ENCODE peak calls at places on chromosome 5, in four cellular contexts. X is type B pancreatic cell, G is RWPE1, H is A673. Y is an unnamed sample.

GRCh38 chr5:59328801-59329296 is 564.7 kb downstream of the PDE4D start:
- DNase-seq in X (no peak), H (peak), G (no peak), Y (no peak)

GRCh38 chr5:43482490-43483064 is 1.1 kb downstream of the TMEM267 start:
- DNase-seq in G (peak), X (no peak), H (peak), Y (no peak)

GRCh38 chr5:36635721-36636390 is 29.4 kb downstream of the SLC1A3 start:
- DNase-seq in H (no peak), X (no peak), G (peak), Y (no peak)

GRCh38 chr5:81427566-81427965 is 33.6 kb upstream of the ACOT12 start:
- DNase-seq in H (no peak), G (no peak), X (no peak), Y (no peak)

GRCh38 chr5:147303251-147303650 is 68.4 kb downstream of the STK32A start:
- DNase-seq in G (no peak), H (no peak), X (no peak), Y (no peak)

GRCh38 chr5:163964650-163965049 is 459.2 kb downstream of the MAT2B start:
- DNase-seq in G (no peak), H (no peak), X (no peak), Y (no peak)

GRCh38 chr5:83472213-83472507 is 616 bp downstream of the VCAN start:
- DNase-seq in G (no peak), X (no peak), H (no peak), Y (no peak)

GRCh38 chr5:68839019-68839552 is 254.7 kb upstream of the SLC30A5 start:
- DNase-seq in X (no peak), H (no peak), G (no peak), Y (no peak)

GRCh38 chr5:7539571-7539970 is 143.6 kb downstream of the ADCY2 start:
- DNase-seq in X (no peak), H (no peak), G (no peak), Y (no peak)

GRCh38 chr5:78638973-78639669 is 9.5 kb downstream of the LHFPL2 start:
- DNase-seq in X (no peak), G (no peak), H (no peak), Y (no peak)

GRCh38 chr5:35430381-35431162 is 187.1 kb upstream of the SPEF2 start:
- DNase-seq in H (no peak), G (peak), X (no peak), Y (no peak)

GRCh38 chr5:177545487-177546261 is 8.7 kb downstream of the FAM193B start:
- DNase-seq in G (peak), X (no peak), H (peak), Y (no peak)

GRCh38 chr5:72246239-72246580 is 73.8 kb downstream of the MRPS27 start:
- DNase-seq in G (no peak), H (peak), X (no peak), Y (no peak)

GRCh38 chr5:139446956-139447779 is 7.8 kb upstream of the DNAJC18 start:
- DNase-seq in G (no peak), H (no peak), X (no peak), Y (no peak)

GRCh38 chr5:127885176-127885575 is 182.0 kb downstream of the CCDC192 start:
- DNase-seq in G (no peak), H (no peak), X (no peak), Y (no peak)

GRCh38 chr5:43221502-43221901 is 29.5 kb downstream of the NIM1K start:
- DNase-seq in G (no peak), X (no peak), H (no peak), Y (no peak)

GRCh38 chr5:156208271-156208670 is 118.7 kb upstream of the SGCD start:
- DNase-seq in G (no peak), H (no peak), X (no peak), Y (no peak)

GRCh38 chr5:137734962-137735530 is 843 bp downstream of the KLHL3 start:
- DNase-seq in H (no peak), G (no peak), X (no peak), Y (no peak)

GRCh38 chr5:73135429-73136276 is 15.3 kb downstream of the TMEM171 start:
- DNase-seq in H (peak), X (no peak), G (peak), Y (no peak)

GRCh38 chr5:33854733-33855151 is 37.0 kb downstream of the ADAMTS12 start:
- DNase-seq in H (no peak), X (no peak), G (no peak), Y (no peak)

GRCh38 chr5:122385786-122386185 is 73.7 kb downstream of the SNCAIP start:
- DNase-seq in H (no peak), G (no peak), X (no peak), Y (no peak)

GRCh38 chr5:82623094-82623514 is 344.9 kb upstream of the RPS23 start:
- DNase-seq in X (no peak), G (no peak), H (no peak), Y (no peak)

GRCh38 chr5:15904894-15905805 is 274.4 kb downstream of the MARCHF11 start:
- DNase-seq in G (no peak), H (no peak), X (no peak), Y (no peak)

GRCh38 chr5:26023361-26023760 is 1015.0 kb downstream of the CDH9 start:
- DNase-seq in X (no peak), G (no peak), H (no peak), Y (no peak)

GRCh38 chr5:133892306-133892705 is 76.1 kb downstream of the C5orf15 start:
- DNase-seq in G (no peak), X (no peak), H (no peak), Y (no peak)

GRCh38 chr5:132489051-132489770 is 1.4 kb downstream of the IRF1 start:
- DNase-seq in H (no peak), G (no peak), X (peak), Y (peak)

GRCh38 chr5:179800696-179801201 is 5.9 kb downstream of the MGAT4B start:
- DNase-seq in H (no peak), X (no peak), G (no peak), Y (no peak)

GRCh38 chr5:57598756-57599155 is 116.1 kb upstream of the ACTBL2 start:
- DNase-seq in X (no peak), H (no peak), G (peak), Y (no peak)

GRCh38 chr5:149605998-149606721 is 24.9 kb downstream of the ARHGEF37 start:
- DNase-seq in X (no peak), G (peak), H (no peak), Y (no peak)

GRCh38 chr5:88727705-88728313 is 155.2 kb downstream of the MEF2C start:
- DNase-seq in H (peak), X (no peak), G (peak), Y (no peak)

GRCh38 chr5:109690456-109691247 is 925 bp downstream of the MAN2A1 start:
- DNase-seq in G (peak), H (peak), X (peak), Y (peak)

GRCh38 chr5:170278611-170279500 is 18.7 kb downstream of the LCP2 start:
- DNase-seq in G (no peak), H (no peak), X (no peak), Y (no peak)

GRCh38 chr5:78547731-78548189 is 100.8 kb downstream of the LHFPL2 start:
- DNase-seq in H (peak), G (no peak), X (no peak), Y (peak)

GRCh38 chr5:127602481-127602880 is 46.4 kb upstream of the CTXN3 start:
- DNase-seq in G (no peak), H (no peak), X (no peak), Y (no peak)

GRCh38 chr5:173057062-173057924 is 1.1 kb downstream of the CREBRF start:
- DNase-seq in G (peak), X (peak), H (peak), Y (peak)
- TF ChIP-seq CTCF in G (no peak), X (no peak), H (no peak), Y (no peak)

DNA sequence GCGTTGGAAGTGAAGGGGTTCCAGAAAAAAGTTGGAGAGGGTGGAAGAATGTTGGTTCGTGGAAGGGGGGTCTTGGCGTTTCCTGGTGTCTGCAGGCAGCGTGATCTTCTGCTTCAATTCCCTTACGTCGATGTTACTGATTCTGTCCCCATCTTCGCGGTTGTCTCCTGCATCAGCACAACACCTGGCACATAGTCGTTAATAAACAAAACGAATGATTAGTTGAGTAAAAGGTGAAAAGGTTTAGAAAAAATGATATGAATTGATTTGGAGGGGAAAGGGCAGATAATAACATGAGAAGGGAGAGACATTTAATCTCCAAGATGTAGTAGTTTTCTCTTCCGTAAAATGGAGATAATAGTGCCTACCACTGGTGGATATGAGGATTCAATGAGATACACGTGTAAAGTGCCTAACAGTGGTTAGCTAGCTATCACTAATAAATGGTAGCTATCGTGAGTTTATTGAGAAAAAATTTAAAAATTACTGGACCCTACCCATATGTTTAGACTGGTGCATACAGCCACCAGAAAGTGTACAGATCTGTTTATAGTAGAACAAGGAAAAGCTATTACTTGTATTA is 556 bp downstream of the MTREX start:
- DNase-seq in X (no peak), H (peak), G (peak), Y (no peak)
- TF ChIP-seq CTCF in X (no peak), H (no peak), G (no peak), Y (no peak)

GRCh38 chr5:66739923-66740322 is 143.7 kb downstream of the MAST4 start:
- DNase-seq in H (no peak), G (no peak), X (no peak), Y (no peak)
- TF ChIP-seq CTCF in H (no peak), G (no peak), X (no peak), Y (no peak)

GRCh38 chr5:112711436-112711835 is 26.2 kb upstream of the APC start:
- DNase-seq in X (no peak), H (no peak), G (no peak), Y (no peak)

GRCh38 chr5:112706446-112707016 is 31.2 kb upstream of the APC start:
- DNase-seq in H (no peak), G (no peak), X (no peak), Y (no peak)

GRCh38 chr5:112707187-112708179 is 30.2 kb upstream of the APC start:
- DNase-seq in X (peak), H (peak), G (peak), Y (peak)

GRCh38 chr5:112709416-112709815 is 28.3 kb upstream of the APC start:
- DNase-seq in H (no peak), G (no peak), X (no peak), Y (no peak)

GRCh38 chr5:112710896-112711295 is 26.8 kb upstream of the APC start:
- DNase-seq in H (no peak), G (no peak), X (no peak), Y (no peak)
- TF ChIP-seq CTCF in H (no peak), G (no peak), X (no peak), Y (no peak)

GRCh38 chr5:142143878-142144277 is 35.3 kb downstream of the NDFIP1 start:
- DNase-seq in G (peak), H (peak), X (no peak), Y (no peak)
- TF ChIP-seq CTCF in G (peak), H (peak), X (peak), Y (no peak)